ENCODE peak calls at places on chromosomes 1 and 21, in seven cellular contexts. D is K562, U is SK-N-SH, H is GM12892, E is GM12878, P is H1, I is HepG2. V is an unnamed sample.

GRCh38 chr1:243944429-243945160 is 94.6 kb upstream of the AKT3 start:
- DNase-seq in U (no peak), I (peak), H (no peak), D (no peak), E (no peak), P (peak), V (no peak)

GRCh38 chr1:187985145-187985896 is 1156.6 kb downstream of the PLA2G4A start:
- DNase-seq in P (no peak), E (peak), D (no peak), I (no peak), U (no peak), H (no peak), V (no peak)

GRCh38 chr1:75707191-75707590 is 17.3 kb upstream of the ACADM start:
- DNase-seq in D (no peak), U (no peak), P (no peak), I (peak), E (no peak), H (no peak), V (no peak)

GRCh38 chr1:227884370-227885134 is 63.2 kb downstream of the WNT9A start:
- DNase-seq in U (peak), H (peak), I (no peak), D (no peak), P (no peak), E (no peak), V (no peak)

GRCh38 chr1:202240956-202241355 is 47.4 kb downstream of the LGR6 start:
- DNase-seq in I (no peak), H (no peak), P (no peak), U (no peak), E (no peak), D (no peak), V (no peak)

GRCh38 chr21:29656504-29657227 is 283.1 kb downstream of the GRIK1 start:
- DNase-seq in P (no peak), D (peak), I (no peak), H (no peak), U (no peak), E (no peak), V (no peak)

GRCh38 chr1:94418664-94419655 is 771 bp downstream of the ABCD3 start:
- DNase-seq in D (peak), I (no peak), U (peak), H (peak), E (no peak), P (no peak), V (peak)

GRCh38 chr1:119766374-119766794 is 2.3 kb downstream of the HMGCS2 start:
- DNase-seq in P (no peak), E (no peak), D (no peak), I (peak), H (no peak), U (no peak), V (no peak)

GRCh38 chr1:245179706-245180105 is 24.9 kb downstream of the KIF26B start:
- DNase-seq in H (no peak), I (no peak), P (no peak), D (no peak), U (peak), E (no peak), V (no peak)

GRCh38 chr1:117967900-117968299 is 38.4 kb downstream of the WDR3 start:
- DNase-seq in I (no peak), E (no peak), H (no peak), P (no peak), D (no peak), U (peak), V (no peak)

GRCh38 chr1:153688283-153688682 is 9.8 kb downstream of the NPR1 start:
- DNase-seq in P (no peak), U (no peak), H (peak), E (no peak), D (no peak), I (no peak), V (no peak)

GRCh38 chr1:227788279-227789041 is 27.0 kb upstream of the PRSS38 start:
- DNase-seq in U (no peak), E (no peak), H (peak), P (peak), D (no peak), I (peak), V (peak)

GRCh38 chr1:213572939-213573647 is 414.7 kb upstream of the PROX1 start:
- DNase-seq in H (no peak), U (no peak), I (peak), E (no peak), D (no peak), P (no peak), V (no peak)

GRCh38 chr1:84083321-84083720 is 60.8 kb upstream of the PRKACB start:
- DNase-seq in U (peak), E (no peak), P (no peak), D (no peak), H (no peak), I (no peak), V (no peak)

GRCh38 chr1:223153177-223154119 is 10.4 kb upstream of the TLR5 start:
- DNase-seq in E (no peak), P (no peak), D (no peak), U (no peak), I (no peak), H (no peak), V (no peak)

GRCh38 chr1:33155877-33156538 is 25.8 kb downstream of the TRIM62 start:
- DNase-seq in U (no peak), E (no peak), D (no peak), I (peak), P (no peak), H (no peak), V (no peak)

GRCh38 chr1:185441608-185442007 is 124.6 kb upstream of the IVNS1ABP start:
- DNase-seq in I (peak), U (no peak), P (no peak), D (no peak), H (no peak), E (no peak), V (no peak)

GRCh38 chr1:225772323-225772768 is 5.3 kb upstream of the SRP9 start:
- DNase-seq in H (peak), E (no peak), P (peak), U (peak), I (peak), D (peak), V (no peak)

GRCh38 chr1:153752561-153753195 is 22.5 kb upstream of the SLC27A3 start:
- DNase-seq in E (no peak), D (no peak), H (no peak), U (no peak), I (no peak), P (no peak), V (no peak)

GRCh38 chr1:91018006-91018405 is 3.8 kb downstream of the ZNF644 start:
- DNase-seq in H (no peak), D (no peak), I (peak), U (peak), E (no peak), P (no peak), V (no peak)

GRCh38 chr1:200838676-200839445 is 33.9 kb upstream of the GPR25 start:
- DNase-seq in E (no peak), D (no peak), P (no peak), U (no peak), H (no peak), I (no peak), V (no peak)

GRCh38 chr1:179353546-179353945 is 12.2 kb upstream of the AXDND1 start:
- DNase-seq in H (no peak), I (no peak), D (no peak), U (no peak), P (no peak), E (no peak), V (no peak)

GRCh38 chr1:239736479-239736878 is 350.1 kb downstream of the CHRM3 start:
- DNase-seq in I (no peak), E (no peak), D (no peak), P (no peak), H (no peak), U (no peak), V (no peak)

GRCh38 chr1:57945045-57945444 is 521.2 kb upstream of the DAB1 start:
- DNase-seq in P (no peak), D (no peak), I (no peak), E (no peak), U (no peak), H (no peak), V (no peak)

GRCh38 chr1:203408485-203409229 is 57.7 kb upstream of the FMOD start:
- DNase-seq in I (no peak), H (no peak), U (no peak), P (no peak), D (no peak), E (no peak), V (no peak)

GRCh38 chr1:156295391-156295947 is at the start of gene GLMP:
- DNase-seq in H (peak), E (no peak), P (no peak), U (peak), I (peak), D (peak), V (peak)

GRCh38 chr1:145872421-145872891 is 13.2 kb downstream of the ANKRD35 start:
- DNase-seq in H (no peak), D (no peak), P (no peak), U (no peak), I (no peak), E (no peak), V (no peak)

GRCh38 chr1:109040627-109041613 is 982 bp downstream of the WDR47 start:
- DNase-seq in U (peak), D (peak), I (no peak), P (no peak), H (peak), E (no peak), V (peak)

GRCh38 chr1:154502742-154503111 is 515 bp upstream of the SHE start:
- DNase-seq in E (no peak), I (no peak), H (no peak), D (no peak), U (peak), P (no peak), V (no peak)

GRCh38 chr1:18883636-18884418 is 18.5 kb downstream of the ALDH4A1 start:
- DNase-seq in U (peak), I (peak), D (peak), P (peak), H (peak), E (no peak), V (peak)

GRCh38 chr1:228882041-228882784 is 146.9 kb downstream of the RHOU start:
- DNase-seq in P (no peak), E (no peak), U (no peak), I (no peak), D (no peak), H (no peak), V (no peak)

GRCh38 chr1:181117648-181118449 is 29.3 kb downstream of the IER5 start:
- DNase-seq in E (no peak), I (no peak), P (no peak), H (no peak), U (peak), D (no peak), V (no peak)

GRCh38 chr1:152817309-152817708 is 5.5 kb downstream of the LCE1B start:
- DNase-seq in H (no peak), P (no peak), I (no peak), D (no peak), E (no peak), U (no peak), V (no peak)

GRCh38 chr1:228547464-228547792 is 60.2 kb downstream of the RNF187 start:
- DNase-seq in H (no peak), D (no peak), E (no peak), U (no peak), P (no peak), I (no peak), V (no peak)

GRCh38 chr1:48853006-48853405 is 76.3 kb upstream of the BEND5 start:
- DNase-seq in U (no peak), H (no peak), D (no peak), I (no peak), P (no peak), E (no peak), V (no peak)

GRCh38 chr1:151499355-151499754 is 11.8 kb upstream of the CGN start:
- DNase-seq in P (no peak), H (no peak), D (no peak), E (no peak), U (no peak), I (no peak), V (no peak)

GRCh38 chr1:13585599-13585965 is 1.9 kb downstream of the PDPN start:
- DNase-seq in E (no peak), H (no peak), U (no peak), D (no peak), I (no peak), P (peak), V (no peak)

GRCh38 chr1:31849653-31850052 is 33.8 kb upstream of the SPOCD1 start:
- DNase-seq in D (no peak), U (no peak), P (no peak), H (no peak), I (no peak), E (no peak), V (no peak)

GRCh38 chr1:31846484-31846883 is 30.7 kb upstream of the SPOCD1 start:
- DNase-seq in D (no peak), E (no peak), P (no peak), H (no peak), I (no peak), U (no peak), V (no peak)

GRCh38 chr1:31843506-31843905 is 27.7 kb upstream of the SPOCD1 start:
- DNase-seq in D (no peak), P (no peak), U (no peak), H (no peak), E (no peak), I (no peak), V (no peak)

GRCh38 chr1:31848381-31848897 is 32.6 kb upstream of the SPOCD1 start:
- DNase-seq in U (no peak), P (no peak), E (no peak), I (no peak), H (no peak), D (no peak), V (peak)
- TF ChIP-seq TAF1 in U (no peak), P (no peak), E (no peak), I (no peak), H (no peak), D (no peak), V (no peak)

GRCh38 chr1:11838349-11839272 is 9.0 kb downstream of the NPPA start:
- DNase-seq in U (peak), E (peak), H (peak), P (peak), I (peak), D (peak), V (peak)
- TF ChIP-seq TAF1 in U (no peak), E (no peak), H (no peak), P (no peak), I (no peak), D (no peak), V (no peak)

DNA sequence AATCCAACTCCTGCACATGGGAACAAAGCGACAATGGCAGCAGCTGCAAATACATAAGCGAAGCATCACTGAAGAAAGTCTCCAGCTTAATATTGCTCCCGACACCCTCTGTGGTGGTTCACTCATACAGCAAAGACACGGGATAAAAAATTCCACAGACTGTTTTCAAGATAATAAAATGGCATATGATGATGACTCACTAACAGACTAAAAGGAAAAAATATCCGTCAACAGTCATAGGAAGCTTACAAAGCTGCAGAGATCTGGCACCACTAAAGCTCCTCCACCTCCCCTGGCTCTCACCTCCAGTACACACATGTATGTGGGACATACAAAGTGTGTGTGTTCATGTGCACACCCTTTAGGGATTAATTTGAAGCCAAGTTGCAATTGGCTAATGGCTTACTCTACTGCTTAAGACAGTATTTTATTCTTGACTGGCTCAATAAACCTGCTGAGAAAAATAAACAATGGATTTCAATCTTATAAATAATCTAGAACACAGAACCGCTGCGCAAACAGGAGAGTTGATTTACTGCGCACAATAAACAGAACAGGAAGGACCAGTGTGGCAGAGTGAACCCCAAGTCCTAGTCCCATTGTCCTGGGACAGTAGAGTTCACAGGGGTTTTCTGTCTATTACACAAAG is 94.4 kb downstream of the SLC45A1 start:
- DNase-seq in D (no peak), H (no peak), E (no peak), U (no peak), I (no peak), P (no peak), V (no peak)
- TF ChIP-seq TAF1 in D (no peak), H (no peak), E (no peak), U (no peak), I (no peak), P (no peak), V (no peak)

GRCh38 chr1:147605591-147605990 is 64.3 kb downstream of the BCL9 start:
- DNase-seq in D (no peak), I (no peak), E (no peak), U (no peak), H (no peak), P (no peak), V (no peak)
- TF ChIP-seq TAF1 in D (no peak), I (no peak), E (no peak), U (no peak), H (no peak), P (no peak), V (no peak)

GRCh38 chr1:220189750-220190347 is 82.4 kb downstream of the RAB3GAP2 start:
- DNase-seq in U (peak), P (no peak), H (no peak), E (no peak), D (peak), I (peak), V (no peak)
- TF ChIP-seq TAF1 in U (no peak), P (no peak), H (no peak), E (no peak), D (no peak), I (no peak), V (no peak)

DNA sequence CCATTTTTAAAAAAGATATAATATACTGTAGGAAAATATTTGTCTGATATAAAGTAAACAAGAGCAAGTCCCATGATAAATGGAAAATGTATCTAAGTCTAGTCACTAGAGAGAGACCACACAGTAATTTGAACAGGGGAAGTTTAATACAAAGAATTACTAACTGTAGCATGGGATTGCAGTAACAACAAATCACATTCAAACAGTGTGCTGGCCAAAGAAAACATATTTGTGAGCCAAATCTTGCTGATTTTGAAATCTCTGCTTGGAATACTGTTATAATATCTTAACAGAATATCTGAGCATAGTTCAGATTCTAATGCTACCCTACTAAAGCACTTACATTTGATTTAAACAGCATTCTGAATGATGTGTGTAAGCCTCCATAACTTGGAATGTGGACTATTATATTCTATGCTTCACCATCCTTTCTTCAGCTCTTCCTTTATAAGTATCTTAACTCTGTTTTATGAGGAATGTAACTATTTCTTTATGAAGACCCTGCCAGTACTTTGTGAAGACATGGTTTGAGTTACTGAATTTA is 270.1 kb upstream of the BRINP3 start:
- DNase-seq in D (no peak), I (no peak), E (no peak), H (no peak), U (no peak), P (no peak), V (no peak)
- TF ChIP-seq TAF1 in D (no peak), I (no peak), E (no peak), H (no peak), U (no peak), P (no peak), V (no peak)

GRCh38 chr21:42461881-42462877 is 33.8 kb downstream of the RSPH1 start:
- DNase-seq in U (no peak), H (no peak), P (no peak), I (no peak), D (peak), E (no peak), V (no peak)

GRCh38 chr21:42459065-42459430 is 37.0 kb downstream of the RSPH1 start:
- DNase-seq in H (no peak), P (no peak), D (no peak), I (no peak), U (no peak), E (no peak), V (no peak)

GRCh38 chr21:42461185-42461520 is 34.9 kb downstream of the RSPH1 start:
- DNase-seq in D (no peak), E (no peak), I (no peak), H (no peak), U (no peak), P (no peak), V (no peak)

GRCh38 chr21:42459583-42460215 is 36.3 kb downstream of the RSPH1 start:
- DNase-seq in I (no peak), P (no peak), D (no peak), H (no peak), E (no peak), U (no peak), V (no peak)

DNA sequence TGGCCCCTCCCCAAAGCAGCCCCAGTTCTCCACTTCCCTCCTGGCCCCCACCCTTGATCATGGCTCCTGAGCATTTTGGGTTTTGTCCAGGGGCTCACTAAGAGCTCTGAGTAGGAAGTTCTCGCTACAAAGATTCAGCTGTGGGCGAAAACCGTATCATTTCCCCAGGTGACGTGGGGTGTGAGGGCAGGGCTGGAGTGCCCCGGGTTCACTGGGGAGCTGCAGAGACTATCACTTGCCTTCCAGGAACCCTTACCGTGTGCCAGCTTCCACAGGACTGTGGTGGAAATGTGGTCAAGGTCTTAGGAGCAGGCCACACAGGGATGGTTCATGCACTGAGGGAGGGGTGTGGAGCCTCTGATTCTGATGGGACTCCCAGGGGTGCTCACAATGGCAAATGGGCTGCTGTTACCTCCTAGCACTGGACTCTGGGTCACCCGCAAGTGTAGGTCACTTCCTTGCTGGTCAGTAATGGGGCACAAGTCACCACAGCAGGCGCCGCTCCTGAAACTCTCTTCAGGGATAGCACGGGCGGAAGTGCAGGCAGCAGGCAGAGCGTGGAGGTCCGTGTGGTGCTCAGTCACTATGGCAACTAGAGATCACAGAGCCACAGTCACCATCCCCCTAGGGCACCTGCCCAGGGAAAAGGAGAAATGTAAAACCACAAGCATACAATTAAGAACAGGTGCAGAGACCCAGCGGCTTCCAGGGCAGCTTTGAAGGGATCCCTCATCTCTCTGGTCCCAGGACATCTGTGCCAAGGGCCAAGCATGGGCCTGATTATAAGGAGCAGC is 35.4 kb downstream of the RSPH1 start:
- DNase-seq in D (no peak), I (no peak), H (no peak), P (no peak), U (peak), E (peak), V (no peak)
- TF ChIP-seq TAF1 in D (no peak), I (no peak), H (no peak), P (no peak), U (no peak), E (no peak), V (no peak)

GRCh38 chr1:208731976-208732821 is 488.0 kb upstream of the PLXNA2 start:
- DNase-seq in U (peak), I (no peak), D (no peak), E (peak), P (no peak), H (no peak), V (no peak)
- TF ChIP-seq TAF1 in U (no peak), I (no peak), D (no peak), E (no peak), P (no peak), H (no peak), V (no peak)

GRCh38 chr1:44604167-44604955 is 69.9 kb downstream of the TMEM53 start:
- DNase-seq in P (no peak), E (no peak), H (no peak), I (no peak), U (no peak), D (no peak), V (no peak)
- TF ChIP-seq TAF1 in P (no peak), E (no peak), H (no peak), I (no peak), U (no peak), D (no peak), V (no peak)

GRCh38 chr1:29502901-29503300 is 266.6 kb downstream of the PTPRU start:
- DNase-seq in U (no peak), E (no peak), I (no peak), D (no peak), H (no peak), P (no peak), V (no peak)
- TF ChIP-seq TAF1 in U (no peak), E (no peak), I (no peak), D (no peak), H (no peak), P (no peak), V (no peak)

V was measured in GM12891.